ENCODE peak calls at places on chromosomes 11 and 22, in seven cellular contexts. One of them, this sample, is unnamed.

GRCh38 chr11:16001899-16002426 is 354.4 kb downstream of the SOX6 start:
- DNase-seq in GDM1: no peak
- DNase-seq in colonic mucosa: peak
- DNase-seq in NCI-H1436: peak
- DNase-seq in right atrium auricular region: no peak
- DNase-seq in substantia nigra: no peak
- DNase-seq in activated gamma-delta T cell treated with Interleukin-2 at 50 U/mL for 16 hours: no peak
- DNase-seq in this sample: no peak

GRCh38 chr11:95387319-95387718 is 156.3 kb upstream of the SESN3 start:
- DNase-seq in right atrium auricular region: no peak
- DNase-seq in GDM1: no peak
- DNase-seq in activated gamma-delta T cell treated with Interleukin-2 at 50 U/mL for 16 hours: no peak
- DNase-seq in colonic mucosa: no peak
- DNase-seq in substantia nigra: no peak
- DNase-seq in NCI-H1436: no peak
- DNase-seq in this sample: no peak

GRCh38 chr11:63670077-63670737 is 969 bp downstream of the ATL3 start:
- DNase-seq in activated gamma-delta T cell treated with Interleukin-2 at 50 U/mL for 16 hours: no peak
- DNase-seq in NCI-H1436: no peak
- DNase-seq in substantia nigra: no peak
- DNase-seq in right atrium auricular region: no peak
- DNase-seq in GDM1: no peak
- DNase-seq in colonic mucosa: no peak
- DNase-seq in this sample: no peak

GRCh38 chr11:46724088-46724487 is 5.1 kb downstream of the F2 start:
- DNase-seq in GDM1: no peak
- DNase-seq in activated gamma-delta T cell treated with Interleukin-2 at 50 U/mL for 16 hours: no peak
- DNase-seq in colonic mucosa: no peak
- DNase-seq in NCI-H1436: peak
- DNase-seq in substantia nigra: no peak
- DNase-seq in right atrium auricular region: no peak
- DNase-seq in this sample: no peak

GRCh38 chr22:24457894-24458293 is 30.5 kb downstream of the ADORA2A start:
- DNase-seq in activated gamma-delta T cell treated with Interleukin-2 at 50 U/mL for 16 hours: no peak
- DNase-seq in right atrium auricular region: no peak
- DNase-seq in colonic mucosa: no peak
- DNase-seq in substantia nigra: no peak
- DNase-seq in GDM1: no peak
- DNase-seq in NCI-H1436: no peak
- DNase-seq in this sample: no peak

GRCh38 chr22:26308467-26308866 is 120.6 kb upstream of the ASPHD2 start:
- DNase-seq in NCI-H1436: no peak
- DNase-seq in colonic mucosa: no peak
- DNase-seq in GDM1: no peak
- DNase-seq in activated gamma-delta T cell treated with Interleukin-2 at 50 U/mL for 16 hours: no peak
- DNase-seq in substantia nigra: no peak
- DNase-seq in right atrium auricular region: no peak
- DNase-seq in this sample: no peak

GRCh38 chr11:119297938-119298337 is 19.0 kb downstream of the MCAM start:
- DNase-seq in activated gamma-delta T cell treated with Interleukin-2 at 50 U/mL for 16 hours: no peak
- DNase-seq in GDM1: no peak
- DNase-seq in colonic mucosa: no peak
- DNase-seq in NCI-H1436: no peak
- DNase-seq in right atrium auricular region: no peak
- DNase-seq in substantia nigra: no peak
- DNase-seq in this sample: no peak

GRCh38 chr11:67279589-67280340 is 9.3 kb upstream of the ANKRD13D start:
- DNase-seq in NCI-H1436: no peak
- DNase-seq in substantia nigra: no peak
- DNase-seq in GDM1: no peak
- DNase-seq in right atrium auricular region: no peak
- DNase-seq in activated gamma-delta T cell treated with Interleukin-2 at 50 U/mL for 16 hours: no peak
- DNase-seq in colonic mucosa: no peak
- DNase-seq in this sample: no peak

GRCh38 chr11:65625628-65626342 is 10.2 kb downstream of the PCNX3 start:
- DNase-seq in substantia nigra: peak
- DNase-seq in activated gamma-delta T cell treated with Interleukin-2 at 50 U/mL for 16 hours: peak
- DNase-seq in NCI-H1436: peak
- DNase-seq in colonic mucosa: peak
- DNase-seq in GDM1: peak
- DNase-seq in right atrium auricular region: no peak
- DNase-seq in this sample: peak

GRCh38 chr11:19101803-19102520 is 15.0 kb upstream of the ZDHHC13 start:
- DNase-seq in substantia nigra: no peak
- DNase-seq in colonic mucosa: peak
- DNase-seq in activated gamma-delta T cell treated with Interleukin-2 at 50 U/mL for 16 hours: no peak
- DNase-seq in right atrium auricular region: no peak
- DNase-seq in NCI-H1436: no peak
- DNase-seq in GDM1: no peak
- DNase-seq in this sample: no peak

GRCh38 chr11:31958086-31958735 is 132.7 kb upstream of the RCN1 start:
- DNase-seq in substantia nigra: peak
- DNase-seq in colonic mucosa: peak
- DNase-seq in GDM1: no peak
- DNase-seq in right atrium auricular region: peak
- DNase-seq in activated gamma-delta T cell treated with Interleukin-2 at 50 U/mL for 16 hours: peak
- DNase-seq in NCI-H1436: peak
- DNase-seq in this sample: peak

GRCh38 chr11:45638051-45638450 is 27.4 kb downstream of the CHST1 start:
- DNase-seq in colonic mucosa: no peak
- DNase-seq in right atrium auricular region: no peak
- DNase-seq in substantia nigra: no peak
- DNase-seq in activated gamma-delta T cell treated with Interleukin-2 at 50 U/mL for 16 hours: no peak
- DNase-seq in NCI-H1436: no peak
- DNase-seq in GDM1: no peak
- DNase-seq in this sample: no peak

GRCh38 chr11:120089036-120090001 is 48.6 kb downstream of the TRIM29 start:
- DNase-seq in right atrium auricular region: no peak
- DNase-seq in GDM1: no peak
- DNase-seq in NCI-H1436: no peak
- DNase-seq in colonic mucosa: no peak
- DNase-seq in substantia nigra: peak
- DNase-seq in activated gamma-delta T cell treated with Interleukin-2 at 50 U/mL for 16 hours: no peak
- DNase-seq in this sample: peak

GRCh38 chr22:29023172-29023796 is 38.3 kb downstream of the C22orf31 start:
- DNase-seq in colonic mucosa: no peak
- DNase-seq in GDM1: no peak
- DNase-seq in right atrium auricular region: no peak
- DNase-seq in substantia nigra: no peak
- DNase-seq in NCI-H1436: no peak
- DNase-seq in activated gamma-delta T cell treated with Interleukin-2 at 50 U/mL for 16 hours: no peak
- DNase-seq in this sample: no peak

GRCh38 chr22:31943206-31943975 is 944 bp upstream of the YWHAH start:
- DNase-seq in colonic mucosa: no peak
- DNase-seq in activated gamma-delta T cell treated with Interleukin-2 at 50 U/mL for 16 hours: no peak
- DNase-seq in NCI-H1436: no peak
- DNase-seq in GDM1: no peak
- DNase-seq in substantia nigra: no peak
- DNase-seq in right atrium auricular region: no peak
- DNase-seq in this sample: no peak

GRCh38 chr11:69959461-69959860 is 118.7 kb upstream of the ANO1 start:
- DNase-seq in GDM1: no peak
- DNase-seq in right atrium auricular region: no peak
- DNase-seq in substantia nigra: no peak
- DNase-seq in colonic mucosa: no peak
- DNase-seq in activated gamma-delta T cell treated with Interleukin-2 at 50 U/mL for 16 hours: no peak
- DNase-seq in NCI-H1436: no peak
- DNase-seq in this sample: no peak

GRCh38 chr22:38531251-38531956 is 25.3 kb upstream of the DDX17 start:
- DNase-seq in activated gamma-delta T cell treated with Interleukin-2 at 50 U/mL for 16 hours: no peak
- DNase-seq in colonic mucosa: no peak
- DNase-seq in NCI-H1436: peak
- DNase-seq in right atrium auricular region: no peak
- DNase-seq in GDM1: no peak
- DNase-seq in substantia nigra: no peak
- DNase-seq in this sample: no peak

GRCh38 chr11:1755344-1756023 is 5.1 kb upstream of the IFITM10 start:
- DNase-seq in activated gamma-delta T cell treated with Interleukin-2 at 50 U/mL for 16 hours: no peak
- DNase-seq in NCI-H1436: peak
- DNase-seq in colonic mucosa: no peak
- DNase-seq in right atrium auricular region: no peak
- DNase-seq in substantia nigra: no peak
- DNase-seq in GDM1: no peak
- DNase-seq in this sample: no peak

GRCh38 chr11:60786811-60787567 is 1.9 kb downstream of the MS4A10 start:
- DNase-seq in activated gamma-delta T cell treated with Interleukin-2 at 50 U/mL for 16 hours: no peak
- DNase-seq in NCI-H1436: no peak
- DNase-seq in colonic mucosa: peak
- DNase-seq in GDM1: no peak
- DNase-seq in substantia nigra: no peak
- DNase-seq in right atrium auricular region: peak
- DNase-seq in this sample: peak

GRCh38 chr11:47869548-47870393 is 21.6 kb upstream of the NUP160 start:
- DNase-seq in colonic mucosa: no peak
- DNase-seq in activated gamma-delta T cell treated with Interleukin-2 at 50 U/mL for 16 hours: no peak
- DNase-seq in right atrium auricular region: no peak
- DNase-seq in substantia nigra: no peak
- DNase-seq in NCI-H1436: no peak
- DNase-seq in GDM1: no peak
- DNase-seq in this sample: no peak

GRCh38 chr11:113881856-113882255 is 6.5 kb upstream of the USP28 start:
- DNase-seq in colonic mucosa: no peak
- DNase-seq in activated gamma-delta T cell treated with Interleukin-2 at 50 U/mL for 16 hours: no peak
- DNase-seq in GDM1: no peak
- DNase-seq in NCI-H1436: no peak
- DNase-seq in right atrium auricular region: no peak
- DNase-seq in substantia nigra: no peak
- DNase-seq in this sample: no peak

GRCh38 chr11:17514476-17514875 is 29.7 kb downstream of the USH1C start:
- DNase-seq in GDM1: no peak
- DNase-seq in NCI-H1436: no peak
- DNase-seq in activated gamma-delta T cell treated with Interleukin-2 at 50 U/mL for 16 hours: no peak
- DNase-seq in substantia nigra: no peak
- DNase-seq in colonic mucosa: no peak
- DNase-seq in right atrium auricular region: no peak
- DNase-seq in this sample: no peak

GRCh38 chr22:49372530-49373288 is 455.0 kb downstream of the BRD1 start:
- DNase-seq in substantia nigra: peak
- DNase-seq in NCI-H1436: no peak
- DNase-seq in colonic mucosa: peak
- DNase-seq in right atrium auricular region: peak
- DNase-seq in activated gamma-delta T cell treated with Interleukin-2 at 50 U/mL for 16 hours: no peak
- DNase-seq in GDM1: no peak
- DNase-seq in this sample: peak

GRCh38 chr11:28701760-28702449 is 593.7 kb downstream of the METTL15 start:
- DNase-seq in right atrium auricular region: no peak
- DNase-seq in NCI-H1436: no peak
- DNase-seq in GDM1: no peak
- DNase-seq in colonic mucosa: no peak
- DNase-seq in activated gamma-delta T cell treated with Interleukin-2 at 50 U/mL for 16 hours: no peak
- DNase-seq in substantia nigra: no peak
- DNase-seq in this sample: no peak

GRCh38 chr11:75986966-75987365 is 172.0 kb downstream of the UVRAG start:
- DNase-seq in GDM1: no peak
- DNase-seq in activated gamma-delta T cell treated with Interleukin-2 at 50 U/mL for 16 hours: no peak
- DNase-seq in substantia nigra: no peak
- DNase-seq in colonic mucosa: no peak
- DNase-seq in right atrium auricular region: no peak
- DNase-seq in NCI-H1436: no peak
- DNase-seq in this sample: no peak

GRCh38 chr11:125999234-125999880 is 53.5 kb downstream of the VSIG10L2 start:
- DNase-seq in colonic mucosa: no peak
- DNase-seq in NCI-H1436: no peak
- DNase-seq in substantia nigra: no peak
- DNase-seq in right atrium auricular region: no peak
- DNase-seq in GDM1: no peak
- DNase-seq in activated gamma-delta T cell treated with Interleukin-2 at 50 U/mL for 16 hours: no peak
- DNase-seq in this sample: no peak

GRCh38 chr11:73271936-73272679 is at the start of gene P2RY6:
- DNase-seq in substantia nigra: no peak
- DNase-seq in right atrium auricular region: no peak
- DNase-seq in activated gamma-delta T cell treated with Interleukin-2 at 50 U/mL for 16 hours: no peak
- DNase-seq in GDM1: peak
- DNase-seq in colonic mucosa: no peak
- DNase-seq in NCI-H1436: no peak
- DNase-seq in this sample: no peak

GRCh38 chr11:110125632-110126031 is 32.4 kb downstream of the ZC3H12C start:
- DNase-seq in NCI-H1436: no peak
- DNase-seq in GDM1: no peak
- DNase-seq in colonic mucosa: no peak
- DNase-seq in activated gamma-delta T cell treated with Interleukin-2 at 50 U/mL for 16 hours: no peak
- DNase-seq in substantia nigra: no peak
- DNase-seq in right atrium auricular region: no peak
- DNase-seq in this sample: no peak

GRCh38 chr22:49754674-49755590 is 72.7 kb downstream of the BRD1 start:
- DNase-seq in right atrium auricular region: peak
- DNase-seq in colonic mucosa: no peak
- DNase-seq in activated gamma-delta T cell treated with Interleukin-2 at 50 U/mL for 16 hours: no peak
- DNase-seq in NCI-H1436: no peak
- DNase-seq in GDM1: no peak
- DNase-seq in substantia nigra: no peak
- DNase-seq in this sample: no peak

GRCh38 chr11:75450236-75450635 is 17.2 kb upstream of the KLHL35 start:
- DNase-seq in substantia nigra: no peak
- DNase-seq in right atrium auricular region: no peak
- DNase-seq in GDM1: no peak
- DNase-seq in NCI-H1436: no peak
- DNase-seq in activated gamma-delta T cell treated with Interleukin-2 at 50 U/mL for 16 hours: no peak
- DNase-seq in colonic mucosa: no peak
- DNase-seq in this sample: no peak